ENCODE peak calls at places on chromosomes 12 and 14, in four cellular contexts. H is CD8-positive, alpha-beta T cell; A is GM04504; O is DMS53. T is an unnamed sample.

GRCh38 chr12:106120578-106121105 is 18.1 kb downstream of the NUAK1 start:
- DNase-seq in H (no peak), A (no peak), O (no peak), T (no peak)

GRCh38 chr12:46886541-46887041 is 60.8 kb upstream of the SLC38A4 start:
- DNase-seq in H (no peak), A (peak), O (no peak), T (no peak)

GRCh38 chr12:117159674-117160073 is 30.6 kb downstream of the FBXO21 start:
- DNase-seq in H (no peak), A (no peak), O (no peak), T (no peak)

GRCh38 chr14:103141117-103141796 is 18.0 kb downstream of the TNFAIP2 start:
- DNase-seq in H (no peak), A (no peak), O (peak), T (no peak)

GRCh38 chr14:45486599-45486998 is 233.6 kb upstream of the MIS18BP1 start:
- DNase-seq in H (no peak), A (no peak), O (no peak), T (no peak)

GRCh38 chr12:114166360-114166759 is 200.2 kb upstream of the RBM19 start:
- DNase-seq in H (no peak), A (no peak), O (peak), T (no peak)

GRCh38 chr14:92557544-92557912 is 43.9 kb downstream of the RIN3 start:
- DNase-seq in H (no peak), A (no peak), O (no peak), T (no peak)

GRCh38 chr14:97185186-97185585 is 388.0 kb downstream of the VRK1 start:
- DNase-seq in H (no peak), A (no peak), O (peak), T (no peak)

GRCh38 chr14:93937519-93937918 is 10.4 kb downstream of the FAM181A start:
- DNase-seq in H (no peak), A (no peak), O (peak), T (no peak)

GRCh38 chr12:110107369-110108281 is 16.5 kb upstream of the IFT81 start:
- DNase-seq in H (no peak), A (peak), O (no peak), T (no peak)

GRCh38 chr14:91508105-91508504 is 2.0 kb downstream of the PPP4R3A start:
- DNase-seq in H (no peak), A (no peak), O (no peak), T (no peak)

GRCh38 chr14:88481794-88482193 is 73.0 kb downstream of the PTPN21 start:
- DNase-seq in H (no peak), A (no peak), O (no peak), T (no peak)

GRCh38 chr12:39287817-39288216 is 155.1 kb downstream of the KIF21A start:
- DNase-seq in H (no peak), A (no peak), O (no peak), T (no peak)

GRCh38 chr14:103742499-103743255 is 27.1 kb downstream of the ZFYVE21 start:
- DNase-seq in H (no peak), A (no peak), O (no peak), T (no peak)

GRCh38 chr12:105677672-105678071 is 347.2 kb downstream of the C12orf75 start:
- DNase-seq in H (no peak), A (no peak), O (no peak), T (no peak)

GRCh38 chr12:43309845-43310405 is 242.1 kb downstream of the ADAMTS20 start:
- DNase-seq in H (no peak), A (no peak), O (no peak), T (no peak)

GRCh38 chr12:104011265-104011664 is 38.7 kb downstream of the GLT8D2 start:
- DNase-seq in H (no peak), A (peak), O (peak), T (no peak)

GRCh38 chr12:124689585-124689984 is 122.2 kb upstream of the NCOR2 start:
- DNase-seq in H (no peak), A (no peak), O (no peak), T (no peak)

GRCh38 chr12:47238665-47239064 is 158.9 kb upstream of the AMIGO2 start:
- DNase-seq in H (no peak), A (peak), O (no peak), T (no peak)

GRCh38 chr14:104223101-104223809 is 84.9 kb downstream of the KIF26A start:
- DNase-seq in H (no peak), A (no peak), O (no peak), T (no peak)

GRCh38 chr14:34324363-34324795 is 137.7 kb downstream of the SPTSSA start:
- DNase-seq in H (no peak), A (no peak), O (peak), T (no peak)

GRCh38 chr14:67187210-67187609 is 2.0 kb upstream of the GARIN2 start:
- DNase-seq in H (no peak), A (peak), O (peak), T (no peak)

GRCh38 chr12:27794818-27795584 is 15.0 kb upstream of the MANSC4 start:
- DNase-seq in H (no peak), A (no peak), O (no peak), T (no peak)

GRCh38 chr12:11014234-11014633 is 8.2 kb downstream of the TAS2R19 start:
- DNase-seq in H (no peak), A (peak), O (no peak), T (no peak)

GRCh38 chr14:27392153-27392552 is 794.3 kb upstream of the NOVA1 start:
- DNase-seq in H (no peak), A (peak), O (no peak), T (no peak)

GRCh38 chr12:132530851-132531250 is 40.9 kb downstream of the FBRSL1 start:
- DNase-seq in H (no peak), A (no peak), O (no peak), T (no peak)

GRCh38 chr12:115830070-115830469 is 447.4 kb downstream of the MED13L start:
- DNase-seq in H (no peak), A (no peak), O (no peak), T (no peak)

GRCh38 chr12:72586456-72586855 is 314.3 kb downstream of the TRHDE start:
- DNase-seq in H (no peak), A (no peak), O (no peak), T (no peak)

GRCh38 chr12:4908694-4909396 is 860 bp upstream of the KCNA1 start:
- DNase-seq in H (no peak), A (no peak), O (peak), T (no peak)

GRCh38 chr12:132312516-132312915 is 16.9 kb downstream of the GALNT9 start:
- DNase-seq in H (no peak), A (no peak), O (no peak), T (no peak)

GRCh38 chr12:15627995-15628945 is 160.9 kb downstream of the EPS8 start:
- DNase-seq in H (no peak), A (no peak), O (no peak), T (no peak)

GRCh38 chr12:111250251-111250881 is 118.5 kb downstream of the PHETA1 start:
- DNase-seq in H (no peak), A (no peak), O (no peak), T (no peak)

GRCh38 chr14:56195727-56196126 is 77.5 kb downstream of the PELI2 start:
- DNase-seq in H (no peak), A (peak), O (peak), T (no peak)

GRCh38 chr12:103840399-103840880 is 594 bp downstream of the NT5DC3 start:
- DNase-seq in H (no peak), A (no peak), O (peak), T (no peak)

GRCh38 chr12:106709068-106709511 is 65.4 kb upstream of the RIC8B start:
- DNase-seq in H (no peak), A (no peak), O (peak), T (no peak)

T was measured in T-helper 1 cell.